ENCODE peak calls at places on chromosomes 12 and 14, in six cellular contexts. O, I, P, T, S and M are unnamed samples.

GRCh38 chr14:46048127-46048526 is 603.5 kb downstream of the RPL10L start:
- DNase-seq in O (peak; percentile 56), I (no peak), P (peak; percentile 18), T (no peak), S (peak; percentile 15), M (peak; percentile 71)

GRCh38 chr12:110934093-110934852 is 13.9 kb upstream of the MYL2 start:
- DNase-seq in O (peak; percentile 73), I (no peak), P (no peak), T (no peak), S (no peak), M (no peak)

GRCh38 chr12:47356129-47356622 is 276.4 kb upstream of the AMIGO2 start:
- DNase-seq in O (no peak), I (no peak), P (peak; percentile 36), T (no peak), S (no peak), M (no peak)

GRCh38 chr12:54641089-54641488 is 6.4 kb upstream of the LACRT start:
- DNase-seq in O (no peak), I (no peak), P (no peak), T (no peak), S (no peak), M (no peak)

GRCh38 chr12:60522684-60523083 is 926.9 kb downstream of the SLC16A7 start:
- DNase-seq in O (no peak), I (no peak), P (no peak), T (no peak), S (peak; percentile 22), M (no peak)

GRCh38 chr12:86117711-86118110 is 138.5 kb downstream of the MGAT4C start:
- DNase-seq in O (no peak), I (no peak), P (peak; percentile 4), T (no peak), S (no peak), M (no peak)

GRCh38 chr14:55125403-55125802 is 3.6 kb upstream of the LGALS3 start:
- DNase-seq in O (no peak), I (no peak), P (no peak), T (no peak), S (no peak), M (no peak)

GRCh38 chr12:64173456-64173855 is 48.6 kb downstream of the KICS2 start:
- DNase-seq in O (no peak), I (no peak), P (no peak), T (no peak), S (no peak), M (no peak)

GRCh38 chr12:55809274-55809673 is 8.2 kb downstream of the SARNP start:
- DNase-seq in O (no peak), I (no peak), P (no peak), T (no peak), S (no peak), M (no peak)

GRCh38 chr14:50230601-50231474 is 540 bp downstream of the SOS2 start:
- DNase-seq in O (peak; percentile 85), I (peak; percentile 59), P (peak; percentile 59), T (peak; percentile 52), S (peak; percentile 53), M (peak; percentile 53)

GRCh38 chr14:86533834-86534233 is 1003.9 kb downstream of the FLRT2 start:
- DNase-seq in O (no peak), I (no peak), P (no peak), T (no peak), S (no peak), M (no peak)

GRCh38 chr14:69460093-69460701 is 24.3 kb upstream of the PLEKHD1 start:
- DNase-seq in O (peak; percentile 76), I (peak; percentile 73), P (peak; percentile 95), T (peak; percentile 24), S (peak; percentile 86), M (peak; percentile 82)

GRCh38 chr14:54718046-54718445 is 151.1 kb downstream of the SAMD4A start:
- DNase-seq in O (no peak), I (no peak), P (peak; percentile 81), T (no peak), S (no peak), M (no peak)

GRCh38 chr12:132117558-132117875 is 26.6 kb downstream of the DDX51 start:
- DNase-seq in O (no peak), I (no peak), P (no peak), T (no peak), S (no peak), M (peak; percentile 11)

GRCh38 chr12:93139028-93139665 is 210.1 kb upstream of the EEA1 start:
- DNase-seq in O (no peak), I (no peak), P (no peak), T (no peak), S (no peak), M (no peak)

GRCh38 chr14:44778562-44778961 is 183.2 kb downstream of the KLHL28 start:
- DNase-seq in O (peak; percentile 3), I (no peak), P (peak; percentile 90), T (no peak), S (peak; percentile 29), M (peak; percentile 72)

GRCh38 chr14:52473557-52473956 is 78.7 kb downstream of the TXNDC16 start:
- DNase-seq in O (peak; percentile 31), I (no peak), P (peak; percentile 51), T (peak; percentile 37), S (peak; percentile 29), M (no peak)

GRCh38 chr12:79614730-79615129 is 76.0 kb downstream of the PAWR start:
- DNase-seq in O (no peak), I (no peak), P (peak; percentile 42), T (no peak), S (no peak), M (no peak)

GRCh38 chr14:69547701-69548348 is 26.8 kb downstream of the CCDC177 start:
- DNase-seq in O (no peak), I (no peak), P (no peak), T (no peak), S (peak; percentile 68), M (no peak)

GRCh38 chr14:88437659-88438058 is 52.2 kb downstream of the SPATA7 start:
- DNase-seq in O (no peak), I (no peak), P (no peak), T (no peak), S (no peak), M (no peak)

GRCh38 chr12:130982565-130983225 is 29.0 kb downstream of the ADGRD1 start:
- DNase-seq in O (no peak), I (no peak), P (no peak), T (no peak), S (no peak), M (no peak)

GRCh38 chr12:130984183-130985058 is 30.7 kb downstream of the ADGRD1 start:
- DNase-seq in O (no peak), I (no peak), P (no peak), T (no peak), S (no peak), M (no peak)

GRCh38 chr12:130983328-130984017 is 29.8 kb downstream of the ADGRD1 start:
- DNase-seq in O (no peak), I (no peak), P (no peak), T (no peak), S (no peak), M (no peak)

GRCh38 chr12:130981156-130981789 is 27.6 kb downstream of the ADGRD1 start:
- DNase-seq in O (no peak), I (no peak), P (no peak), T (no peak), S (no peak), M (no peak)

DNA sequence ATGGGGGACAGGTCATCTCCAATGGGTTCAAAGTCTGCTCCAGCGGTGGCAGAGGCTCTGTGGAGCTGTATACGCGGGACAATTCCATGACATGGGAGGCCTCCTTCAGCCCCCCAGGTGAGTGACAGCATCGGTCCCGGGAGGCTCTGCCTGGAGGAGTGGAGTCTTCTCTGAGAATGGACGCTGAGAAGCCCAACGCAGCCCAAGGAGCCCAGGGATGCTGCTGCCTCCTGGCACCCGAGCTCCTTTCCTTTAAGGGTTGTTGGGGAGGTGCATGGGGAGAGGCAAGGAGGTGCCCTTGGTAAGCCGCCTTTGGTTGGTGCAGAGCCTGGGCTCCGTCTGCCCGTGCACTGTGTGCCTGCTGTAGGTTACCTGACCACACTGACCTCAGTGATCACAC is 28.2 kb downstream of the ADGRD1 start:
- DNase-seq in O (no peak), I (no peak), P (no peak), T (no peak), S (no peak), M (no peak)
- H3K4me1 ChIP-seq in O (no peaks in the 10 kb centered on the region), I (peaks cover 3% of the 10 kb centered on the region), P (no peaks in the 10 kb centered on the region), T (no peaks in the 10 kb centered on the region), S (no peaks in the 10 kb centered on the region), M (no peaks in the 10 kb centered on the region)

DNA sequence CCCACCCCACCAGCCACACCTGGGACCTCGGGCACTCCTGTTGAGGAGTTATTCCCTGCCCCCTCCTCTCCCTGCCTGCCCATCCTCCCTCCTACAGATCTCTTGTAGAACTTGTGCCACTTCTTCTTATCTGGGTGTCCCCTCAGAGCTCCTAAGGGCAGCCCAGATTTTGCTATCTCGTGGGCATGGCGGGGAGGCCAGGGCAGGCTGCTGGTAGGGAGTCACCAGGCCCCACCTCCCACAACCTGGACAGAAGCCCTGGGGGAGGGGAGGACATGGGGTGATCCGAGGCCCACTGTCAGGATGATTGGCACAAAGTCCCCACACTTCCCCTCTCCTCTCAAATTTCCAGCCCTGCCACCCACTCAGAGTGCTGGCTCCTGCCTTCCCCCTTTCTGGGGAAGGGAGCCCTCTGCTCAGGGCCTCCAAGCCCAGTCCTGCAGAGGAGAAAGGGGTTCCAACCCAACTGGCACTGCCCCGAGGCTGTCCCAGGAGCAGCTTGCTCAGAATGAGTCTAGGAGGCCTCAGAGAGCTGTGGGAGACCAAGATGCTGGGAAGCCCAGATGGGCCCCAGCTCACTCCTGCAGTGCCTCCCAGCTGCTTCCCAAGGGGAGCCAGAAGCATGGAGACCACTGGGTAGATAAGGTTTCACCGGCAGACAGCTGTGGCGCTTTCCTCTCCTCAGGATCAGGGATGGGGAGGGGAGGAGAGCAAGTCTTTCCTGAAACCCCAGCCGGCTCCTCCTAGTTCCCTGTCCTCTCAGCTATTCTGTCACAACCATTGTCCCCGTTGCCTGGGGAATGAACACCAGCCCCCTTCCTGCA is 82.8 kb downstream of the B4GALNT3 start:
- DNase-seq in O (no peak), I (no peak), P (no peak), T (no peak), S (no peak), M (peak; percentile 99)
- H3K4me1 ChIP-seq in O (peaks cover 11% of the 10 kb centered on the region), I (peaks cover 6% of the 10 kb centered on the region), P (no peaks in the 10 kb centered on the region), T (peaks cover 34% of the 10 kb centered on the region), S (peaks cover 25% of the 10 kb centered on the region), M (peaks cover 33% of the 10 kb centered on the region)

GRCh38 chr14:22509036-22509709 is 79.9 kb downstream of the DAD1 start:
- DNase-seq in O (no peak), I (no peak), P (no peak), T (no peak), S (no peak), M (no peak)
- H3K4me1 ChIP-seq in O (no peaks in the 10 kb centered on the region), I (peaks cover 3% of the 10 kb centered on the region), P (peaks cover 4% of the 10 kb centered on the region), T (peaks cover 81% of the 10 kb centered on the region), S (peaks cover 93% of the 10 kb centered on the region), M (peaks cover 56% of the 10 kb centered on the region)

DNA sequence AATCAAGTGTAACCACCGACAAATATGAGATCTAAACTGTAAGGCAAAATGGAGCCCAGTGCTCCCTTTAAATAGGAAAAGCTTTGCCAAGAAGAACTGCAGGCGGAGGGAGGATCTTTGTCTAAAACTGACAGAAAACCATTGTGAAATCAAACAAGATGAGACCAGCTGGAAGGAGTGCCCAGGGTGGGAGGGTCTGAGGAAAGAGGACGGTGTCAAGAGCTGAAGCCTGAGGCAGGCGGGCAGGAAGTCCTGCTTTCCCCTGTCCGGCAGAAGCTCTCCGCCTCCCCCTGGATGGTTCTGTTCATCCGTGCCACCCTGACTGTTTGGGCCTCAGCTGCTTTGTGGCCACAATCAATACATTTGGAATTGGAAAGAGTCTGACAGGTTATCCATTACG is 37.5 kb downstream of the CDC42BPB start:
- DNase-seq in O (no peak), I (no peak), P (no peak), T (no peak), S (no peak), M (no peak)
- H3K4me1 ChIP-seq in O (peaks cover 24% of the 10 kb centered on the region), I (peaks cover 38% of the 10 kb centered on the region), P (peaks cover 23% of the 10 kb centered on the region), T (no peaks in the 10 kb centered on the region), S (peaks cover 39% of the 10 kb centered on the region), M (peaks cover 3% of the 10 kb centered on the region)

GRCh38 chr12:104723895-104724294 is 234.2 kb downstream of the SLC41A2 start:
- DNase-seq in O (no peak), I (no peak), P (no peak), T (no peak), S (no peak), M (no peak)
- H3K4me1 ChIP-seq in O (no peaks in the 10 kb centered on the region), I (no peaks in the 10 kb centered on the region), P (peaks cover 2% of the 10 kb centered on the region), T (peaks cover 51% of the 10 kb centered on the region), S (no peaks in the 10 kb centered on the region), M (peaks cover 54% of the 10 kb centered on the region)